ENCODE peak calls at places on chromosomes 13 and 19, in seven cellular contexts. Z is activated gamma-delta T cell treated with Interleukin-2 at 50 U/mL for 16 hours; N is activated CD8-positive, alpha-beta memory T cell treated with anti-CD3 and anti-CD28 coated beads for 1 hour; R is breast epithelium; L is DMS 273 treated with DMSO at 0.1 percent for 48 hours; X is neuronal stem cell; C is CD4-positive, alpha-beta T cell. V is an unnamed sample.

GRCh38 chr19:44745386-44745831 is 3.1 kb upstream of the BCL3 start:
- DNase-seq in Z (no peak), N (no peak), R (peak), L (peak), X (no peak), C (no peak), V (peak)

GRCh38 chr19:32858155-32858554 is 11.4 kb downstream of the SLC7A9 start:
- DNase-seq in Z (no peak), N (no peak), R (no peak), L (no peak), X (no peak), C (no peak), V (no peak)

GRCh38 chr19:8146877-8147575 is 2.4 kb downstream of the FBN3 start:
- DNase-seq in Z (no peak), N (no peak), R (no peak), L (no peak), X (no peak), C (no peak), V (no peak)

GRCh38 chr13:33250594-33250993 is 35.0 kb downstream of the STARD13 start:
- DNase-seq in Z (no peak), N (no peak), R (no peak), L (no peak), X (no peak), C (no peak), V (no peak)

GRCh38 chr13:111630411-111630810 is 310.0 kb downstream of the TEX29 start:
- DNase-seq in Z (no peak), N (no peak), R (no peak), L (no peak), X (no peak), C (no peak), V (no peak)

GRCh38 chr19:45769821-45770191 is 754 bp upstream of the SIX5 start:
- DNase-seq in Z (no peak), N (no peak), R (no peak), L (no peak), X (no peak), C (peak), V (peak)

GRCh38 chr13:87042946-87043345 is 628.2 kb upstream of the SLITRK5 start:
- DNase-seq in Z (no peak), N (no peak), R (no peak), L (no peak), X (no peak), C (no peak), V (no peak)

GRCh38 chr13:109584844-109585361 is 201.5 kb downstream of the IRS2 start:
- DNase-seq in Z (no peak), N (no peak), R (no peak), L (no peak), X (no peak), C (no peak), V (no peak)

GRCh38 chr19:13056052-13056660 is 46.5 kb downstream of the LYL1 start:
- DNase-seq in Z (no peak), N (no peak), R (no peak), L (no peak), X (no peak), C (no peak), V (no peak)

GRCh38 chr19:16447015-16447384 is 24.8 kb downstream of the EPS15L1 start:
- DNase-seq in Z (peak), N (no peak), R (no peak), L (no peak), X (no peak), C (no peak), V (peak)

GRCh38 chr13:26061947-26062346 is 10.1 kb upstream of the SHISA2 start:
- DNase-seq in Z (no peak), N (no peak), R (no peak), L (no peak), X (no peak), C (no peak), V (no peak)

GRCh38 chr19:18399008-18399407 is 1.6 kb upstream of the LRRC25 start:
- DNase-seq in Z (no peak), N (no peak), R (no peak), L (no peak), X (no peak), C (no peak), V (peak)

GRCh38 chr19:1116726-1117581 is 13.2 kb downstream of the GPX4 start:
- DNase-seq in Z (no peak), N (no peak), R (no peak), L (no peak), X (no peak), C (no peak), V (peak)

GRCh38 chr19:9306443-9306842 is 3.2 kb downstream of the ZNF699 start:
- DNase-seq in Z (no peak), N (no peak), R (no peak), L (no peak), X (no peak), C (no peak), V (no peak)

GRCh38 chr19:28534740-28535351 is 678.1 kb downstream of the UQCRFS1 start:
- DNase-seq in Z (no peak), N (no peak), R (no peak), L (no peak), X (no peak), C (no peak), V (no peak)

V was measured in kidney.